ENCODE peak calls at places on chromosomes 13 and 19, in six cellular contexts. A is ovary, C is heart right ventricle, O is psoas muscle, S is tibial nerve, U is HCT116. W is an unnamed sample.

GRCh38 chr19:3612901-3613741 is 6.4 kb upstream of the TBXA2R start:
- DNase-seq in A (peak; percentile 60), C (no peak), O (no peak), S (no peak), U (no peak), W (no peak)

GRCh38 chr13:60009300-60010248 is 154.2 kb downstream of the DIAPH3 start:
- DNase-seq in A (no peak), C (no peak), O (no peak), S (no peak), U (no peak), W (no peak)

GRCh38 chr13:33235078-33235477 is 50.5 kb downstream of the STARD13 start:
- DNase-seq in A (no peak), C (no peak), O (no peak), S (no peak), U (no peak), W (peak; percentile 49)

GRCh38 chr13:38366954-38367645 is 17.4 kb downstream of the UFM1 start:
- DNase-seq in A (no peak), C (no peak), O (no peak), S (no peak), U (no peak), W (peak; percentile 6)

GRCh38 chr13:108575430-108575829 is 54.0 kb upstream of the MYO16 start:
- DNase-seq in A (no peak), C (no peak), O (no peak), S (no peak), U (no peak), W (no peak)

GRCh38 chr13:98919566-98919965 is 58.3 kb downstream of the DOCK9 start:
- DNase-seq in A (no peak), C (no peak), O (no peak), S (no peak), U (no peak), W (no peak)

GRCh38 chr13:73598021-73598712 is 536.0 kb downstream of the KLF12 start:
- DNase-seq in A (no peak), C (no peak), O (no peak), S (no peak), U (no peak), W (no peak)

GRCh38 chr13:31162151-31163008 is 676 bp upstream of the HSPH1 start:
- DNase-seq in A (peak; percentile 94), C (peak; percentile 97), O (peak; percentile 98), S (peak; percentile 91), U (peak; percentile 96), W (peak; percentile 99)

GRCh38 chr13:110610955-110611595 is 4.3 kb upstream of the NAXD start:
- DNase-seq in A (no peak), C (no peak), O (no peak), S (no peak), U (no peak), W (no peak)

GRCh38 chr19:1312732-1313694 is 27.3 kb downstream of the EFNA2 start:
- DNase-seq in A (peak; percentile 26), C (no peak), O (no peak), S (no peak), U (peak; percentile 23), W (no peak)

GRCh38 chr13:78326608-78327007 is 276.7 kb downstream of the POU4F1 start:
- DNase-seq in A (no peak), C (no peak), O (no peak), S (no peak), U (no peak), W (no peak)

GRCh38 chr19:41887711-41888382 is 4.9 kb downstream of the ARHGEF1 start:
- DNase-seq in A (no peak), C (no peak), O (no peak), S (no peak), U (peak; percentile 93), W (peak; percentile 46)

GRCh38 chr13:108983273-108983672 is 353.9 kb downstream of the MYO16 start:
- DNase-seq in A (no peak), C (no peak), O (no peak), S (no peak), U (no peak), W (no peak)

GRCh38 chr19:45469835-45470146 is 2.0 kb downstream of the FOSB start:
- DNase-seq in A (no peak), C (no peak), O (no peak), S (peak; percentile 86), U (no peak), W (peak; percentile 95)

GRCh38 chr19:343941-344624 is 513 bp downstream of the MIER2 start:
- DNase-seq in A (peak; percentile 56), C (no peak), O (peak; percentile 58), S (no peak), U (no peak), W (peak; percentile 53)

GRCh38 chr13:60662595-60662994 is 265.6 kb downstream of the TDRD3 start:
- DNase-seq in A (no peak), C (no peak), O (no peak), S (no peak), U (no peak), W (no peak)

GRCh38 chr13:41028051-41028450 is 8.9 kb upstream of the ELF1 start:
- DNase-seq in A (no peak), C (no peak), O (no peak), S (no peak), U (no peak), W (no peak)

DNA sequence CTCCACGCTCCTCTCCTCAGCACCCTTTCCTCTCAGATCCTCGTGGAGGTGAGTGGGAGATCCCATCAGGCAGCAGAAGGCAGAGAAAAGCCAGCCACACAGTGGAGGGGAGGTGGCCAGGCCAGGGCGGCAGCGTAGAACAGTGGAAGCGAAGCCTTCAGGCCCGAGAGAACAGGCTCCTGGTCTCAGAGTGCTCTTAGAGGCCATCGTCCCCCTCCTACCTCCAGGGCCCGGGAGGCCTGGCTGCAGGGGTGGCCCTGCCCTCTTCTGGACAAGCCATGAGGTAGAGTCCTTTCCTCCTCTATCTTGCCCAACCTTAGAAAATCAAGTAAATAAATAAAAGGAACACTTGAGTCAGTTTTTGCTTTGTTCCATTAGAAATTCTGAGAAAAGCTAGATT is 202.0 kb downstream of the KATNAL1 start:
- DNase-seq in A (no peak), C (no peak), O (no peak), S (no peak), U (no peak), W (no peak)
- H3K9me3 ChIP-seq in A (no peaks in the 10 kb centered on the region), C (no peaks in the 10 kb centered on the region), O (no peaks in the 10 kb centered on the region), S (no peaks in the 10 kb centered on the region), U (no peaks in the 10 kb centered on the region), W (no peaks in the 10 kb centered on the region)

GRCh38 chr19:29573486-29573885 is 32.6 kb upstream of the POP4 start:
- DNase-seq in A (no peak), C (no peak), O (no peak), S (no peak), U (no peak), W (no peak)
- TF ChIP-seq CTCF in A (no peak), C (no peak), O (no peak), S (no peak), U (no peak), W (no peak)

GRCh38 chr19:7692417-7693088 is 9.4 kb downstream of the FCER2 start:
- DNase-seq in A (no peak), C (no peak), O (no peak), S (no peak), U (no peak), W (no peak)
- H3K9me3 ChIP-seq in A (no peaks in the 10 kb centered on the region), C (no peaks in the 10 kb centered on the region), O (no peaks in the 10 kb centered on the region), S (no peaks in the 10 kb centered on the region), U (no peaks in the 10 kb centered on the region), W (no peaks in the 10 kb centered on the region)

GRCh38 chr13:113862766-113863510 is 938 bp downstream of the GAS6 start:
- DNase-seq in A (peak; percentile 65), C (peak; percentile 80), O (peak; percentile 70), S (no peak), U (no peak), W (peak; percentile 49)
- TF ChIP-seq CTCF in A (no peak), C (no peak), O (no peak), S (no peak), U (no peak), W (no peak)

GRCh38 chr13:104357174-104357573 is 1291.0 kb upstream of the SLC10A2 start:
- DNase-seq in A (no peak), C (no peak), O (no peak), S (no peak), U (no peak), W (no peak)

DNA sequence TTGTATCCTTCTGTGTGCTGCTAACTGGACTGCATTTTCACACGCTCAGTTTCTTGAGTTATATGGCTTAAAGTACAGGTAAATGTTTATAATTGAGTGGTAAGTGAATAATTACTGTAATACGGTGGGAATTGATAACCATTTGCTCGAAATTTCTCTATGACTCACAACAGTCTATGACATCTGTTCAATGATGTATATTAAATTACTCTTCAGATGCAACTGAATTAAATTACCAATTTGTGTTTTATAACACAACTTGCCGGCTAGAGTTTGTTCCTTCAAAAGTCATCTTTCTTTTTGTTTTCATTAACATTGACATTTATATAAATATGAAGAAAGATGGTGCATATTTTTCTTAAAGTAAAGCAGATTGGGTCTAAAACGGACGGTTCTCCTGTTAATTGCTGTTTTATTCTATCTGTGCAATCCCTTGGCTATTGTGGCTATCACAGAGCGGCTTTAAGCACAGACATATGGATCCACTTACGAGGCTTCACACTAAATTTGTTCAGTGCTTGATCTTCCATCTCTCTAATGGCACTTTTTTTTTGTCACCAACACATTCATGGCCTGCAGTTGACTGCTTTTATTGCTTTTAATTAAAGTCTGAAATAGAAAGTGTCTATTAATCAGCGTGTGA is 1291.6 kb upstream of the SLC10A2 start:
- DNase-seq in A (no peak), C (no peak), O (no peak), S (no peak), U (no peak), W (no peak)
- H3K9me3 ChIP-seq in A (no peaks in the 10 kb centered on the region), C (no peaks in the 10 kb centered on the region), O (peaks cover 3% of the 10 kb centered on the region), S (no peaks in the 10 kb centered on the region), U (no peaks in the 10 kb centered on the region), W (no peaks in the 10 kb centered on the region)

DNA sequence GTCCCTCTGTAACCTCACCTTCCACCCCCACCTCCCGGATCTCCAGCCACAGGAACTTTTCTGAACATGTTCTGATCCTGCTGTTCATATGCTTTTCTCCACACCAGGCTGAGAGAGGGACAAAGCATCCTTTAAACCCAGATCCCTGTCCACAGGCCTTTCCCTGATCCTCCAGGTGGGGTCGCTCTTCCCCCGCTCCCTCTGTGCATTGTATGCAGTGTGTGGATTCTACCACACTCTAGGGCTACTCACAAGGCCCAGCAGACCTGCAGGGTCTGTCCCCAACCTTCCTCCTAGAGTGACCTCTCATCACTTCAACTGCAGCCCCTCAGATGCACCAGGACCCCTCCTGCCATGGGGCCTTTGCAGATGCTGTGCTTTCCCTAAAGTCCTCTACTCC is 1200.6 kb downstream of the UQCRFS1 start:
- DNase-seq in A (no peak), C (no peak), O (no peak), S (no peak), U (no peak), W (peak; percentile 13)
- TF ChIP-seq CTCF in A (no peak), C (no peak), O (no peak), S (no peak), U (no peak), W (no peak)